ENCODE peak calls at places on chromosomes 11 and 22, in four cellular contexts. Y is IMR-90, T is mesendoderm, M is neuronal stem cell. V is an unnamed sample.

GRCh38 chr11:117794772-117795629 is 2.0 kb downstream of the DSCAML1 start:
- DNase-seq in M (no peak), T (peak), Y (no peak), V (no peak)

GRCh38 chr11:10483584-10483983 is 28.5 kb downstream of the AMPD3 start:
- DNase-seq in Y (no peak), M (no peak), T (no peak), V (no peak)

GRCh38 chr11:131893103-131893502 is 522.7 kb downstream of the NTM start:
- DNase-seq in T (no peak), M (no peak), Y (no peak), V (no peak)

GRCh38 chr22:43855431-43855830 is 6.9 kb downstream of the SULT4A1 start:
- DNase-seq in Y (no peak), M (no peak), T (no peak), V (no peak)

GRCh38 chr11:119578466-119579220 is 150.4 kb downstream of the NECTIN1 start:
- DNase-seq in M (no peak), Y (no peak), T (no peak), V (no peak)

GRCh38 chr11:29018631-29019030 is 910.4 kb downstream of the METTL15 start:
- DNase-seq in T (peak), M (no peak), Y (peak), V (peak)

GRCh38 chr11:74397531-74398243 is 546 bp downstream of the PGM2L1 start:
- DNase-seq in T (peak), Y (peak), M (peak), V (peak)

GRCh38 chr11:134069426-134069921 is 602 bp downstream of the JAM3 start:
- DNase-seq in Y (peak), M (no peak), T (peak), V (no peak)

GRCh38 chr22:27309713-27310112 is 491.8 kb downstream of the MN1 start:
- DNase-seq in T (no peak), Y (no peak), M (no peak), V (no peak)

GRCh38 chr11:66353762-66354161 is 6.3 kb upstream of the B4GAT1 start:
- DNase-seq in Y (no peak), T (no peak), M (no peak), V (no peak)

GRCh38 chr11:18308242-18308641 is 13.7 kb downstream of the HPS5 start:
- DNase-seq in Y (no peak), T (no peak), M (no peak), V (no peak)

GRCh38 chr22:39176673-39177455 is 24.4 kb upstream of the CBX7 start:
- DNase-seq in T (no peak), M (no peak), Y (no peak), V (no peak)

GRCh38 chr11:120547301-120547700 is 35.8 kb downstream of the GRIK4 start:
- DNase-seq in M (no peak), T (no peak), Y (peak), V (no peak)

GRCh38 chr11:96341237-96342130 is 1.5 kb downstream of the MAML2 start:
- DNase-seq in T (no peak), Y (peak), M (peak), V (no peak)

GRCh38 chr11:122317337-122317736 is 201.3 kb upstream of the BLID start:
- DNase-seq in T (peak), M (no peak), Y (peak), V (no peak)

GRCh38 chr11:72724851-72725730 is 27.1 kb downstream of the ARAP1 start:
- DNase-seq in Y (peak), M (peak), T (peak), V (peak)

GRCh38 chr11:72869845-72870244 is 55.6 kb downstream of the ATG16L2 start:
- DNase-seq in T (no peak), M (no peak), Y (no peak), V (no peak)

GRCh38 chr11:75667831-75668507 is 869 bp downstream of the MAP6 start:
- DNase-seq in M (peak), T (peak), Y (peak), V (peak)

GRCh38 chr11:34331329-34331728 is 26.5 kb downstream of the ABTB2 start:
- DNase-seq in M (no peak), Y (peak), T (no peak), V (no peak)

GRCh38 chr22:32811788-32812187 is 10.3 kb downstream of the TIMP3 start:
- DNase-seq in M (no peak), Y (no peak), T (no peak), V (no peak)

GRCh38 chr11:56750190-56750589 is 1.7 kb upstream of the OR9G4 start:
- DNase-seq in Y (no peak), M (no peak), T (peak), V (no peak)

GRCh38 chr11:127994736-127995135 is 592.6 kb downstream of the ETS1 start:
- DNase-seq in Y (peak), T (peak), M (no peak), V (no peak)

GRCh38 chr11:109123811-109124787 is 297.9 kb upstream of the C11orf87 start:
- DNase-seq in T (peak), M (no peak), Y (peak), V (no peak)

GRCh38 chr22:48422900-48423480 is 1404.7 kb downstream of the BRD1 start:
- DNase-seq in M (no peak), T (no peak), Y (no peak), V (no peak)

GRCh38 chr22:35231585-35232084 is 25.7 kb upstream of the HMGXB4 start:
- DNase-seq in T (peak), Y (peak), M (peak), V (peak)

GRCh38 chr11:111001091-111001430 is 244.5 kb upstream of the POU2AF2 start:
- DNase-seq in M (no peak), Y (peak), T (no peak), V (no peak)

GRCh38 chr11:115784796-115785521 is 280.7 kb upstream of the CADM1 start:
- DNase-seq in T (no peak), Y (no peak), M (no peak), V (no peak)

GRCh38 chr11:61454520-61454919 is 24.6 kb downstream of the SDHAF2 start:
- DNase-seq in Y (no peak), M (no peak), T (no peak), V (no peak)

GRCh38 chr11:129458278-129458677 is 82.6 kb downstream of the BARX2 start:
- DNase-seq in M (no peak), T (no peak), Y (no peak), V (peak)

GRCh38 chr22:46425011-46425410 is 89.5 kb downstream of the TRMU start:
- DNase-seq in T (no peak), Y (peak), M (no peak), V (peak)

GRCh38 chr22:42678894-42679293 is 29.7 kb upstream of the CYB5R3 start:
- DNase-seq in Y (no peak), T (no peak), M (no peak), V (no peak)
- H3K4me3 ChIP-seq in Y (no peak), T (no peak), M (no peak), V (no peak)

GRCh38 chr11:70180906-70181305 is 22.2 kb upstream of the FADD start:
- DNase-seq in T (no peak), M (no peak), Y (no peak), V (no peak)

GRCh38 chr11:70174846-70175764 is 28.0 kb upstream of the FADD start:
- DNase-seq in T (no peak), Y (no peak), M (peak), V (no peak)

GRCh38 chr11:70182266-70182665 is 20.8 kb upstream of the FADD start:
- DNase-seq in M (no peak), T (no peak), Y (no peak), V (no peak)

GRCh38 chr11:70173018-70173417 is 30.1 kb upstream of the FADD start:
- DNase-seq in Y (peak), T (no peak), M (no peak), V (no peak)

DNA sequence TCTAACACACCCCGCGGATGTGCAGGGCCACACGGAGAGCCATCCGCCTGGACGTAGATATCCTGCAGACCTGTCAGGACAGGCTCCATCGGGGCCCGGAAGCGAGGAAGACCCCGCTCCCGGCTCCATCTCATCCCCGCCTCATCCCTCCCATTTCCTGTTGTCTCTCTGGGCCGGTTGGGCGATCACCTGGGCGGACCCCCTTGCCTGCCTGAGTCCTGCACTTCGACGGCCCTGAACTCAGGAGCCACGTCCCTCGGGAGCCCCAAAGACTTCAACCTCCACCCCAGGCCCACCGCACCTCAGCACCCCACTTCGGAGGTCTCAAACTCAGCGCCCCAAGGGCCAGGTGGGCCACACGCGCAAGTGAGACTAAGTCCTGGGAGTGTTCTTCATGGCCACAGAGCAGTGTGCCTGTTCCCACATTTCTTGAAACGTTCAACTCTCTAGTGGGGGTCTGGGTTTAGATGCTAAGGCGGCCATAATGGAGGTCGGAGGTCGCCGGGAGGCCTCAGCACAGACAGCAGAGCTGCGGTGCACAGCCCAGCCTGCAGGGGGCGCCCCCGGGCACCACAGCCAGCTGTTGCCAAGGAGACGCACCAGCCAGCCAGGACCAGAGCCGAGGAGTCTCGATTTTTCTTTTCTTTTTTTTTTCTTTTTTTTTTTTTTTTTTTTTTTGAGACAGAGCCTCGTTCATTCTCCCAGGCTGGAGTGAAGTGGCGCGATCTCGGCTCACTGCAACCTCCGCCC is 26.0 kb upstream of the FADD start:
- DNase-seq in Y (no peak), M (no peak), T (peak), V (peak)
- H4K8ac ChIP-seq in Y (no peak), M (no peak), T (no peak), V (no peak)

GRCh38 chr11:57778318-57779037 is 16.9 kb downstream of the CTNND1 start:
- DNase-seq in T (peak), Y (peak), M (peak), V (no peak)
- H3K4ac ChIP-seq in T (no peak), Y (peak), M (no peak), V (peak)

GRCh38 chr11:45181595-45182550 is 35.4 kb downstream of the PRDM11 start:
- DNase-seq in Y (no peak), M (no peak), T (peak), V (no peak)
- H3K4me3 ChIP-seq in Y (no peak), M (no peak), T (no peak), V (no peak)

GRCh38 chr22:50208430-50208938 is 7.7 kb downstream of the SELENOO start:
- DNase-seq in Y (no peak), M (no peak), T (no peak), V (no peak)

GRCh38 chr22:50208939-50209892 is 8.4 kb downstream of the SELENOO start:
- DNase-seq in M (no peak), Y (no peak), T (no peak), V (no peak)

GRCh38 chr22:50211147-50211546 is 10.3 kb downstream of the SELENOO start:
- DNase-seq in Y (peak), M (no peak), T (no peak), V (no peak)

GRCh38 chr22:50209893-50210292 is 9.1 kb downstream of the SELENOO start:
- DNase-seq in T (peak), M (no peak), Y (peak), V (peak)

DNA sequence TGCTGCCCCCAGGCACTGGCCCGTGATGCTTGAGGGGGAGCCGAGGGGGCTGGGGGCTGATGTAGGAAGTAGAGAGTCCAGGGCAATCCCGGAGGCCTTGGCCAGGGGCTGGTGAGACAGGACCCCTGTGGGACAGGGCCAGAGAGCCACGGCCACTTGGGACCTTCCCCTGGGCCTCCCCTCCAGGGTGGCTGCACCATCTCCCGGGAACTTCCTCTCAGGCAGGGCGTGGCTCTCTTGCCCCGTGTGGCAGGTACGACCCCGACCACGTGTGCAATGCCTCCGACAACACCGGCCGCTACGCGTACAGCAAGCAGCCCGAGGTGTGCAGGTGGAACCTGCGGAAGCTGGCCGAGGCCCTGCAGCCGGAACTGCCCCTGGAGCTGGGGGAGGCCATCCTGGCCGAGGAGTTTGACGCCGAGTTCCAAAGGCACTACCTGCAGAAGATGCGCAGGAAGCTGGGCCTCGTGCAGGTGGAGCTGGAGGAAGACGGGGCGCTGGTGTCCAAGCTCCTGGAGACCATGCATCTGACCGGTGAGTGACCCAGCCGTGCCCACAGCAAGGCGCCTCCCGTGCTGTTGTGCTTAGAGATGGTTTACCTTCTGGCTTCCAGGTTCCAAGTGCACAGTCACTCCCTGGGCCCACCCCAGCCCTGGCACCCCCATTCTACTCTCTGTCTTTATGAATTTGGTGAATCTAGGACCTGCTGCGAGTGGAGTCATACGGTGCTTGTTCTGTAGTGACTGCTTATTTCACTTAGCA is 9.7 kb downstream of the SELENOO start:
- DNase-seq in M (no peak), Y (no peak), T (no peak), V (no peak)
- H4K8ac ChIP-seq in M (no peak), Y (no peak), T (no peak), V (no peak)